ENCODE peak calls at places on chromosomes 4 and X, in four cellular contexts. T is endothelial cell of umbilical vein, U is NCI-H1105, Y is EL. G is an unnamed sample.

GRCh38 chrX:48831136-48831908 is 4.1 kb downstream of the PCSK1N start:
- DNase-seq in Y (no peak), T (no peak), U (no peak), G (no peak)

GRCh38 chr4:80922951-80923350 is 107.6 kb upstream of the BMP3 start:
- DNase-seq in U (no peak), Y (no peak), T (no peak), G (no peak)

GRCh38 chr4:40785727-40786126 is 36.0 kb downstream of the NSUN7 start:
- DNase-seq in Y (no peak), T (no peak), U (no peak), G (no peak)

GRCh38 chr4:8202108-8202507 is 3.0 kb downstream of the SH3TC1 start:
- DNase-seq in U (no peak), T (no peak), Y (no peak), G (no peak)

GRCh38 chr4:98773638-98774037 is 115.2 kb upstream of the TSPAN5 start:
- DNase-seq in U (no peak), Y (no peak), T (peak; percentile 52), G (no peak)

GRCh38 chr4:69951602-69952001 is 13.9 kb downstream of the CSN2 start:
- DNase-seq in U (no peak), Y (no peak), T (no peak), G (no peak)

GRCh38 chr4:26330946-26331345 is 10.1 kb downstream of the RBPJ start:
- DNase-seq in Y (no peak), T (no peak), U (no peak), G (peak; percentile 91)

GRCh38 chr4:184514121-184514988 is 40.0 kb upstream of the IRF2 start:
- DNase-seq in U (no peak), Y (peak; percentile 81), T (peak; percentile 48), G (no peak)

GRCh38 chrX:148940411-148940996 is 440.1 kb downstream of the AFF2 start:
- DNase-seq in T (no peak), U (no peak), Y (no peak), G (no peak)

GRCh38 chr4:8534601-8535000 is 45.6 kb upstream of the GPR78 start:
- DNase-seq in U (no peak), Y (no peak), T (peak; percentile 50), G (no peak)

GRCh38 chr4:47741200-47741599 is 96.7 kb downstream of the CORIN start:
- DNase-seq in T (no peak), Y (peak; percentile 19), U (no peak), G (no peak)

GRCh38 chr4:3530663-3531254 is 1.5 kb downstream of the LRPAP1 start:
- DNase-seq in U (no peak), T (no peak), Y (no peak), G (no peak)

GRCh38 chr4:159248383-159249178 is 145.7 kb downstream of the RAPGEF2 start:
- DNase-seq in Y (peak; percentile 37), T (peak; percentile 53), U (no peak), G (peak; percentile 8)

GRCh38 chrX:131741103-131741581 is 197.3 kb downstream of the OR13H1 start:
- DNase-seq in U (no peak), Y (no peak), T (no peak), G (no peak)

GRCh38 chr4:8938137-8938536 is 66.5 kb upstream of the HMX1 start:
- DNase-seq in U (no peak), T (no peak), Y (no peak), G (no peak)

GRCh38 chr4:73883306-73883705 is 14.1 kb downstream of the CXCL1 start:
- DNase-seq in T (peak; percentile 25), U (no peak), Y (peak; percentile 68), G (no peak)

GRCh38 chrX:123771449-123772064 is 38.7 kb upstream of the THOC2 start:
- DNase-seq in U (no peak), T (no peak), Y (no peak), G (no peak)

GRCh38 chr4:628346-628745 is 3.0 kb downstream of the PDE6B start:
- DNase-seq in T (no peak), Y (no peak), U (no peak), G (no peak)

GRCh38 chrX:155819525-155819924 is 61.6 kb upstream of the VAMP7 start:
- DNase-seq in U (no peak), T (no peak), Y (no peak), G (no peak)

GRCh38 chr4:3337811-3338210 is 45.0 kb downstream of the RGS12 start:
- DNase-seq in U (no peak), T (peak; percentile 51), Y (no peak), G (no peak)

GRCh38 chrX:132118361-132118760 is 9.5 kb downstream of the FRMD7 start:
- DNase-seq in T (no peak), Y (no peak), U (no peak), G (no peak)

GRCh38 chr4:26171953-26172352 is 148.9 kb upstream of the RBPJ start:
- DNase-seq in Y (peak; percentile 34), U (no peak), T (no peak), G (no peak)

GRCh38 chrX:40539214-40540142 is 41.3 kb upstream of the ATP6AP2 start:
- DNase-seq in T (no peak), U (no peak), Y (peak; percentile 60), G (peak; percentile 11)

GRCh38 chr4:109177411-109177810 is 125.0 kb downstream of the COL25A1 start:
- DNase-seq in T (no peak), U (no peak), Y (no peak), G (no peak)

GRCh38 chr4:147787204-147787603 is 55.3 kb downstream of the ARHGAP10 start:
- DNase-seq in Y (peak; percentile 80), U (no peak), T (no peak), G (no peak)

GRCh38 chrX:134619838-134620237 is 38.4 kb downstream of the PLAC1 start:
- DNase-seq in Y (no peak), U (no peak), T (peak; percentile 2), G (no peak)

GRCh38 chr4:16754104-16754503 is 144.3 kb downstream of the LDB2 start:
- DNase-seq in T (no peak), U (no peak), Y (no peak), G (no peak)